ENCODE peak calls at places on chromosomes 5 and 9, in four cellular contexts. G, W, P and R are unnamed samples.

GRCh38 chr5:138874241-138874640 is 894 bp downstream of the LRRTM2 start:
- DNase-seq in G (peak), W (no peak), P (peak), R (no peak)

GRCh38 chr5:95837492-95837891 is 15.0 kb upstream of the GLRX start:
- DNase-seq in G (no peak), W (no peak), P (no peak), R (no peak)

GRCh38 chr5:98941131-98941883 is 12.5 kb upstream of the CHD1 start:
- DNase-seq in G (no peak), P (no peak), W (no peak), R (no peak)

GRCh38 chr5:139105621-139106071 is 92.5 kb downstream of the SIL1 start:
- DNase-seq in P (peak), G (no peak), W (no peak), R (no peak)

GRCh38 chr5:68287976-68288755 is 72.6 kb downstream of the PIK3R1 start:
- DNase-seq in P (peak), W (peak), G (peak), R (peak)

GRCh38 chr9:36189978-36190377 is 743 bp upstream of the CLTA start:
- DNase-seq in W (no peak), G (no peak), P (no peak), R (peak)

GRCh38 chr5:141822134-141822533 is 56.1 kb downstream of the PCDH1 start:
- DNase-seq in P (peak), W (no peak), G (no peak), R (no peak)

GRCh38 chr9:70257512-70257911 is 1.3 kb upstream of the SMC5 start:
- DNase-seq in W (no peak), G (peak), P (no peak), R (no peak)

GRCh38 chr9:87497604-87498045 is at the start of gene DAPK1:
- DNase-seq in P (peak), W (peak), G (peak), R (peak)

GRCh38 chr9:112793213-112793810 is 42.8 kb downstream of the SNX30 start:
- DNase-seq in G (peak), W (peak), P (peak), R (peak)

GRCh38 chr5:113233606-113234005 is 201.2 kb downstream of the TSSK1B start:
- DNase-seq in P (no peak), G (no peak), W (no peak), R (no peak)

GRCh38 chr5:143440448-143441102 is 37.1 kb upstream of the NR3C1 start:
- DNase-seq in P (no peak), W (no peak), G (no peak), R (no peak)

GRCh38 chr5:173547579-173547978 is 68.9 kb downstream of the BOD1 start:
- DNase-seq in P (no peak), W (no peak), G (peak), R (peak)

GRCh38 chr9:130430232-130430631 is 14.5 kb upstream of the ASS1 start:
- DNase-seq in G (no peak), W (no peak), P (no peak), R (no peak)

GRCh38 chr5:66144799-66145390 is 795 bp downstream of the SREK1 start:
- DNase-seq in G (no peak), W (no peak), P (no peak), R (peak)

GRCh38 chr9:4137755-4138154 is 162.1 kb downstream of the GLIS3 start:
- DNase-seq in W (no peak), G (peak), P (no peak), R (peak)

GRCh38 chr5:96680759-96681158 is 18.6 kb downstream of the CAST start:
- DNase-seq in P (no peak), W (no peak), G (peak), R (peak)

GRCh38 chr9:91126761-91127420 is 234.8 kb downstream of the AUH start:
- DNase-seq in P (no peak), G (peak), W (no peak), R (no peak)

GRCh38 chr5:123180178-123180577 is 91.1 kb downstream of the PRDM6 start:
- DNase-seq in G (no peak), P (peak), W (no peak), R (no peak)

GRCh38 chr9:128251701-128252100 is 24.1 kb downstream of the GOLGA2 start:
- DNase-seq in P (no peak), G (no peak), W (no peak), R (no peak)

GRCh38 chr5:50667079-50667652 is 729 bp downstream of the PARP8 start:
- DNase-seq in P (peak), G (peak), W (peak), R (no peak)

GRCh38 chr5:167147879-167148278 is 1143.6 kb upstream of the WWC1 start:
- DNase-seq in G (no peak), W (no peak), P (no peak), R (no peak)

GRCh38 chr5:54651482-54652076 is 134.0 kb downstream of the SNX18 start:
- DNase-seq in W (peak), P (peak), G (peak), R (peak)

GRCh38 chr9:114282507-114282906 is 40.4 kb upstream of the ORM1 start:
- DNase-seq in W (no peak), G (no peak), P (no peak), R (no peak)

GRCh38 chr9:99299214-99300102 is 77.4 kb downstream of the SEC61B start:
- DNase-seq in P (no peak), G (peak), W (no peak), R (peak)

GRCh38 chr5:135488727-135489465 is 36.7 kb upstream of the TIFAB start:
- DNase-seq in W (no peak), P (peak), G (peak), R (peak)

GRCh38 chr5:116685069-116685468 is 110.4 kb upstream of the SEMA6A start:
- DNase-seq in W (no peak), G (no peak), P (no peak), R (no peak)

GRCh38 chr5:72525816-72526215 is 18.6 kb upstream of the ZNF366 start:
- DNase-seq in P (no peak), W (no peak), G (peak), R (no peak)